ENCODE peak calls at places on chromosome 13, in four cellular contexts. V is HTR-8/SVneo, M is GM04504, W is NCI-H1092. H is an unnamed sample.

GRCh38 chr13:114151565-114152284 is 19.3 kb upstream of the RASA3 start:
- DNase-seq in V (no peak), W (peak), M (no peak), H (no peak)

GRCh38 chr13:113207890-113208423 is 512 bp downstream of the PCID2 start:
- DNase-seq in M (no peak), W (no peak), V (no peak), H (peak)

GRCh38 chr13:113849981-113850721 is 13.7 kb downstream of the GAS6 start:
- DNase-seq in V (no peak), M (no peak), W (no peak), H (no peak)

GRCh38 chr13:42478531-42479156 is 95.3 kb upstream of the TNFSF11 start:
- DNase-seq in V (peak), W (no peak), M (no peak), H (peak)

GRCh38 chr13:75751350-75751749 is 115.2 kb downstream of the LMO7 start:
- DNase-seq in V (no peak), W (no peak), M (no peak), H (no peak)

GRCh38 chr13:44273991-44274810 is 99.4 kb upstream of the SERP2 start:
- DNase-seq in M (no peak), W (no peak), V (no peak), H (peak)

GRCh38 chr13:111117961-111118360 is 2.9 kb downstream of the ARHGEF7 start:
- DNase-seq in W (no peak), M (no peak), V (no peak), H (no peak)

GRCh38 chr13:39571502-39572092 is 31.4 kb downstream of the LHFPL6 start:
- DNase-seq in V (no peak), W (no peak), M (no peak), H (no peak)

GRCh38 chr13:104937881-104938280 is 1597.6 kb downstream of the EFNB2 start:
- DNase-seq in W (no peak), M (no peak), V (no peak), H (no peak)

H was measured in ACHN.